ENCODE peak calls at places on chromosomes 2 and 18, in seven cellular contexts. Y is IMR-90, D is Peyer's patch, X is HepG2, K is spleen, L is stomach, T is GM12878. H is an unnamed sample.

GRCh38 chr18:41395695-41396094 is 559.3 kb upstream of the PIK3C3 start:
- DNase-seq in L (no peak), D (no peak), X (no peak), K (no peak), Y (peak; percentile 1), T (no peak), H (no peak)

GRCh38 chr18:57813245-57813644 is 10.1 kb upstream of the ATP8B1 start:
- DNase-seq in X (peak; percentile 48), K (no peak), T (no peak), D (peak; percentile 5), L (no peak), Y (peak; percentile 99), H (no peak)

GRCh38 chr2:203498161-203498560 is 36.9 kb downstream of the RAPH1 start:
- DNase-seq in D (no peak), K (no peak), L (no peak), X (no peak), T (no peak), Y (peak; percentile 89), H (no peak)

GRCh38 chr2:152012697-152013096 is 86.1 kb downstream of the CACNB4 start:
- DNase-seq in K (no peak), Y (peak; percentile 42), T (no peak), X (no peak), D (no peak), L (no peak), H (no peak)

GRCh38 chr2:168156661-168157060 is 90.7 kb downstream of the STK39 start:
- DNase-seq in X (no peak), Y (peak; percentile 48), K (no peak), T (no peak), L (no peak), D (peak; percentile 66), H (no peak)

GRCh38 chr2:67997528-67998267 is 65.1 kb downstream of the C1D start:
- DNase-seq in Y (peak; percentile 88), K (no peak), L (no peak), T (no peak), X (no peak), D (no peak), H (no peak)

GRCh38 chr2:129191530-129191929 is 787.9 kb upstream of the RAB6C start:
- DNase-seq in K (no peak), D (no peak), X (no peak), Y (no peak), T (no peak), L (no peak), H (no peak)

GRCh38 chr2:147553743-147554142 is 291.1 kb upstream of the ACVR2A start:
- DNase-seq in X (no peak), T (no peak), D (no peak), K (no peak), L (no peak), Y (no peak), H (no peak)

GRCh38 chr18:60534539-60534938 is 162.0 kb upstream of the MC4R start:
- DNase-seq in D (no peak), X (no peak), L (no peak), K (no peak), Y (peak; percentile 24), T (no peak), H (no peak)

GRCh38 chr2:173571021-173571821 is 216.5 kb downstream of the CDCA7 start:
- DNase-seq in T (no peak), K (no peak), D (no peak), X (peak; percentile 26), Y (peak; percentile 39), L (no peak), H (no peak)

GRCh38 chr2:212337036-212337435 is 201.6 kb downstream of the ERBB4 start:
- DNase-seq in K (no peak), X (no peak), Y (no peak), L (no peak), D (no peak), T (no peak), H (no peak)

GRCh38 chr2:200787351-200788128 is 24.2 kb upstream of the BZW1 start:
- DNase-seq in T (no peak), L (no peak), K (no peak), X (no peak), Y (peak; percentile 98), D (no peak), H (no peak)

GRCh38 chr2:53407363-53408080 is 360.1 kb upstream of the CHAC2 start:
- DNase-seq in X (no peak), Y (peak; percentile 12), T (no peak), K (no peak), L (no peak), D (no peak), H (no peak)

GRCh38 chr2:120044336-120044735 is 31.5 kb downstream of the EPB41L5 start:
- DNase-seq in L (no peak), K (no peak), D (no peak), X (no peak), Y (no peak), T (no peak), H (no peak)

GRCh38 chr2:230868151-230868946 is 3.6 kb downstream of the ITM2C start:
- DNase-seq in X (no peak), Y (no peak), K (no peak), T (no peak), L (peak; percentile 15), D (no peak), H (no peak)

GRCh38 chr18:56210466-56210865 is 427.9 kb downstream of the TXNL1 start:
- DNase-seq in K (no peak), D (no peak), Y (no peak), L (no peak), T (no peak), X (no peak), H (no peak)

GRCh38 chr18:55355220-55355619 is 232.8 kb downstream of the TCF4 start:
- DNase-seq in Y (no peak), K (no peak), T (no peak), D (no peak), L (no peak), X (no peak), H (no peak)

DNA sequence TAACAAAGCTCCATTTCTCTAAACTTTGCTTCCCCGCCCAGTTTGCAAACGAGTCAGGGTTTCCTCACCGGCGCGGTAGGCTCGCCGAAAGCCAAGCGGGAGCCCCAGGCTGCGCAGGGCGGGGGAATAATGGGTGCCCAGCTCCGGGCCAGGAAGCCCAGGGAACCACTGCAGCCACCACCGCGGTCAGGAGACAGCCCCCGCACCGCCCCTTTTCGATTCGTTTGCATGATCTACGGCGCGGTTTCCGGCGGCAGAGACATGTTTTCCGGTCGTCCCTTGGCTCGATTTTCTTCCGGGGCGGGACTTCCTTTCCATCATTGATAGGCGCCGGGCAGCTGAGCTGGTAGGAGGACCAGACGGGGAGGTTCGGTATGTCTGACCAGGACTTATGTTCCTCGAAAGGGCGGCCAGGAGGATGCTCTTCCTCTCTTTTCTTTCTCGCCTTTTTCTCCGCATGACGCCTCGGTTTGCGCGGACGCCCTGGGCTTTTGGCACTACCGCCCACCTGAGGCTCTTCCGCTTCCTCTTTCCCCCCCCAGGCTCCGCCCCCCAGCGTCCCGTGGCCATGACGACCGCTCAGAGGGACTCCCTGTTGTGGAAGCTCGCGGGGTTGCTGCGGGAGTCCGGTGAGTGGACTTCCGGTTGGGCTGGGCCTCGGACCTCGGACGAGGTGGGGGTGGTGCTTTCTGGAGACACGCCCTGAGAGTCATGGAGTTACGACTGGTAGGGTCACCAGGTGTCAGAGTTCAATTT is at the start of gene STK11IP:
- DNase-seq in D (peak; percentile 98), T (peak; percentile 84), X (peak; percentile 99), L (peak; percentile 98), K (peak; percentile 97), Y (peak; percentile 96), H (peak; percentile 85)
- TF ChIP-seq POLR2A in D (peak; percentile 87), T (peak; percentile 97), X (peak; percentile 96), L (no peak), K (peak; percentile 70), Y (peak; percentile 82), H (peak; percentile 75)

GRCh38 chr2:136025057-136025973 is 39.9 kb upstream of the DARS1 start:
- DNase-seq in D (peak; percentile 76), T (no peak), L (peak; percentile 77), K (peak; percentile 93), X (no peak), Y (peak; percentile 28), H (no peak)
- H3K27ac ChIP-seq in D (no peak overlapping the region), T (no peak overlapping the region), L (no peak overlapping the region), K (no peak overlapping the region), X (no peak overlapping the region), Y (no peak overlapping the region), H (no peak overlapping the region)

DNA sequence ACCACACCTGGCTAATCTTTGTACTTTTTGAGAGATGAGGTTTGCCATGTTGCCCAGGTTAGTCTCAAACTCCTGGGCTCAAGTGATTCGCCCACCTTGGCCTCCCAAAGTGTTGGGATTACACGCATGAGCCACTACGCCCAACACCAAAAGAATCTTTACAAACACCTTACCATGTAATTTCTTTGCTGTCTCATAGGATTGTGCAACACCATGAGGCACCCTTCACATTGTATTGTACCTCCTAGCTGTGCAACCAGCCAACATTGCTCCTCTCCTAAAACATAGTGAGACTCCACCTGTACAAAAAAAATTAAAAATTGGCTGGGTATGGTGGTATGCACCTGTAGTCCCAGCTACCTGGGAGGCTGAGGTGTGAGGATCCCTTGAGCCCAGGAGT is 3.1 kb upstream of the MFSD6 start:
- DNase-seq in T (no peak), Y (no peak), D (no peak), X (no peak), K (no peak), L (no peak), H (no peak)
- H3K27me3 ChIP-seq in T (no peaks in the 10 kb centered on the region), Y (peaks cover 13% of the 10 kb centered on the region), D (no peaks in the 10 kb centered on the region), X (peaks cover 29% of the 10 kb centered on the region), K (no peaks in the 10 kb centered on the region), L (no peaks in the 10 kb centered on the region), H (no peaks in the 10 kb centered on the region)

GRCh38 chr18:11909081-11909410 is 929 bp upstream of the MPPE1 start:
- DNase-seq in X (no peak), L (no peak), Y (peak; percentile 12), D (no peak), K (no peak), T (no peak), H (no peak)

GRCh38 chr18:11906926-11907874 is 917 bp downstream of the MPPE1 start:
- DNase-seq in D (no peak), K (no peak), T (no peak), L (no peak), X (no peak), Y (no peak), H (no peak)

GRCh38 chr18:11909597-11910026 is 1.5 kb upstream of the MPPE1 start:
- DNase-seq in Y (peak; percentile 55), K (no peak), L (no peak), D (no peak), X (peak; percentile 26), T (no peak), H (no peak)

GRCh38 chr18:11906181-11906580 is 1.9 kb downstream of the MPPE1 start:
- DNase-seq in X (no peak), D (no peak), Y (no peak), K (no peak), L (no peak), T (no peak), H (no peak)

DNA sequence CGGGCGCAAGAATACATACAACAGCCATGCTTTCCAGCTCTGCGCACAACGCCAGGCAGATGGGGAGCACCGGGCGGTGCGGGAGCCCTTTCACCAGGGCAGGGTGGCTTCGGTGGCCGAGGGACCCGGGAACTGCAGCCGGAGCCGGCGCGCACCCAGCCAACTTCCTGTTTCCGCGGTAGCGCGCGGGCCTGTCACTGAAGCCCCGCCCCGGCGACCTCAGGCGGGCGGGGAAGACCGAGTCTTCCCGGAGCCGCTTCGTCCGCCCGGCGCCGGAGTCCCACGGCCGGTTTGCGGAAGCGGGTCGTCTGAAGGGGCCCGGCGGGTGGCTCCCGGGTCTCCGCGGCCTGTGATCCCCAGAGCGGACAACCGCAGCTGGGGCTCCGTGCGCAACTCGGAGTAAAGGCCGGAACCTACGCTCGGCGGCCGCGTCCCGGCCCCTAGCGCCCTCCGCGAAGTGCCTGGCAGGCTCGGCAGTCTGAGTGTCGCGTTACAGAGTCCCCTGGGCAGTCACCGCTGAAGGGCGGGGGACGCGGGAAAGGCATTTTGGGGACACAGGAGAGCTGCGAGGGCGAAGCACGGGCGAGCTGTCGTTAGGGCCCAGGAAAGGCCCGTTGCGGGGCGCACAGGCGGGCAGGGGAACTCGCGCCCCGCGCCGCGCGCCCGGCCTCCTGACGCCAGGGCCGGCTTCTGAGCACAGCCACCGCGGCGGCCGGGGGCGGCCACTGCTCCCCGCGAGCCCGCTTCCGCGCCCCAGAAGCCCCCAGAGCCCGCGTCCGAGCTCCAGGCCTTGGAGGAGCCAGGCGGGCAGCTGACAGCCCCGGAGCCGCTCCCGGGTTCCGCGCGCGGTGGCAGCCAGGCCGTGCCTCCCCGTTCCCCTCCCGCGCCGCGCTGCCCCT is at the start of gene MPPE1:
- DNase-seq in X (peak; percentile 73), D (peak; percentile 96), Y (peak; percentile 83), T (peak; percentile 38), K (peak; percentile 99), L (peak; percentile 93), H (peak; percentile 46)
- TF ChIP-seq POLR2A in X (peak; percentile 78), D (peak; percentile 90), Y (peak; percentile 86), T (peak; percentile 88), K (peak; percentile 74), L (no peak), H (no peak)